ENCODE peak calls at places on chromosomes 6 and 20, in ten cellular contexts. One of them, this sample, is unnamed.

GRCh38 chr20:59165389-59165785 is 1.8 kb downstream of the ZNF831 start:
- DNase-seq in heart right ventricle: no peak
- DNase-seq in lower leg skin: no peak
- DNase-seq in lower lobe of right lung: no peak
- DNase-seq in bronchial epithelial cell: no peak
- DNase-seq in thoracic aorta: no peak
- DNase-seq in H1: no peak
- DNase-seq in testis: no peak
- DNase-seq in astrocyte: no peak
- DNase-seq in CD8-positive, alpha-beta T cell: no peak
- DNase-seq in this sample: no peak

GRCh38 chr6:106056738-106057390 is 29.3 kb upstream of the PRDM1 start:
- DNase-seq in heart right ventricle: no peak
- DNase-seq in CD8-positive, alpha-beta T cell: no peak
- DNase-seq in testis: no peak
- DNase-seq in astrocyte: no peak
- DNase-seq in lower lobe of right lung: no peak
- DNase-seq in lower leg skin: no peak
- DNase-seq in bronchial epithelial cell: peak; percentile 18
- DNase-seq in H1: no peak
- DNase-seq in thoracic aorta: no peak
- DNase-seq in this sample: no peak

GRCh38 chr6:119077643-119078448 is 618 bp downstream of the FAM184A start:
- DNase-seq in thoracic aorta: no peak
- DNase-seq in lower lobe of right lung: peak; percentile 67
- DNase-seq in astrocyte: no peak
- DNase-seq in CD8-positive, alpha-beta T cell: peak; percentile 27
- DNase-seq in testis: peak; percentile 60
- DNase-seq in H1: peak; percentile 9
- DNase-seq in bronchial epithelial cell: peak; percentile 58
- DNase-seq in lower leg skin: peak; percentile 87
- DNase-seq in heart right ventricle: peak; percentile 11
- DNase-seq in this sample: no peak

GRCh38 chr20:10412591-10413408 is 21.2 kb downstream of the MKKS start:
- DNase-seq in thoracic aorta: no peak
- DNase-seq in lower lobe of right lung: no peak
- DNase-seq in bronchial epithelial cell: no peak
- DNase-seq in astrocyte: peak; percentile 10
- DNase-seq in testis: no peak
- DNase-seq in CD8-positive, alpha-beta T cell: no peak
- DNase-seq in lower leg skin: no peak
- DNase-seq in heart right ventricle: no peak
- DNase-seq in H1: no peak
- DNase-seq in this sample: no peak

GRCh38 chr20:23289724-23290395 is 60.7 kb upstream of the NXT1 start:
- DNase-seq in thoracic aorta: no peak
- DNase-seq in lower lobe of right lung: no peak
- DNase-seq in lower leg skin: peak; percentile 25
- DNase-seq in astrocyte: no peak
- DNase-seq in bronchial epithelial cell: no peak
- DNase-seq in H1: no peak
- DNase-seq in CD8-positive, alpha-beta T cell: no peak
- DNase-seq in heart right ventricle: no peak
- DNase-seq in testis: no peak
- DNase-seq in this sample: no peak

GRCh38 chr6:102501615-102502014 is 1108.1 kb downstream of the GRIK2 start:
- DNase-seq in astrocyte: no peak
- DNase-seq in CD8-positive, alpha-beta T cell: no peak
- DNase-seq in heart right ventricle: no peak
- DNase-seq in H1: no peak
- DNase-seq in testis: no peak
- DNase-seq in lower lobe of right lung: no peak
- DNase-seq in bronchial epithelial cell: no peak
- DNase-seq in thoracic aorta: no peak
- DNase-seq in lower leg skin: no peak
- DNase-seq in this sample: no peak

GRCh38 chr6:45419574-45420082 is 41.9 kb upstream of the SUPT3H start:
- DNase-seq in bronchial epithelial cell: peak; percentile 56
- DNase-seq in H1: no peak
- DNase-seq in thoracic aorta: no peak
- DNase-seq in lower leg skin: peak; percentile 87
- DNase-seq in testis: peak; percentile 70
- DNase-seq in CD8-positive, alpha-beta T cell: peak; percentile 41
- DNase-seq in astrocyte: peak; percentile 43
- DNase-seq in lower lobe of right lung: peak; percentile 83
- DNase-seq in heart right ventricle: peak; percentile 40
- DNase-seq in this sample: no peak

GRCh38 chr6:89644864-89645263 is 6.3 kb upstream of the LYRM2 start:
- DNase-seq in bronchial epithelial cell: peak; percentile 37
- DNase-seq in astrocyte: no peak
- DNase-seq in lower leg skin: no peak
- DNase-seq in thoracic aorta: no peak
- DNase-seq in lower lobe of right lung: no peak
- DNase-seq in CD8-positive, alpha-beta T cell: no peak
- DNase-seq in testis: no peak
- DNase-seq in heart right ventricle: no peak
- DNase-seq in H1: no peak
- DNase-seq in this sample: no peak

GRCh38 chr20:3923818-3924217 is 34.6 kb downstream of the PANK2 start:
- DNase-seq in thoracic aorta: no peak
- DNase-seq in testis: no peak
- DNase-seq in CD8-positive, alpha-beta T cell: no peak
- DNase-seq in astrocyte: peak; percentile 52
- DNase-seq in H1: no peak
- DNase-seq in lower lobe of right lung: peak; percentile 18
- DNase-seq in lower leg skin: no peak
- DNase-seq in bronchial epithelial cell: peak; percentile 28
- DNase-seq in heart right ventricle: no peak
- DNase-seq in this sample: no peak

GRCh38 chr6:57262901-57263694 is 41.0 kb upstream of the RAB23 start:
- DNase-seq in lower lobe of right lung: no peak
- DNase-seq in CD8-positive, alpha-beta T cell: no peak
- DNase-seq in thoracic aorta: no peak
- DNase-seq in bronchial epithelial cell: peak; percentile 49
- DNase-seq in astrocyte: peak; percentile 99
- DNase-seq in lower leg skin: no peak
- DNase-seq in heart right ventricle: no peak
- DNase-seq in testis: no peak
- DNase-seq in H1: no peak
- DNase-seq in this sample: peak; percentile 49

GRCh38 chr6:155630085-155630484 is 174.4 kb upstream of the NOX3 start:
- DNase-seq in astrocyte: no peak
- DNase-seq in testis: no peak
- DNase-seq in lower leg skin: no peak
- DNase-seq in CD8-positive, alpha-beta T cell: no peak
- DNase-seq in H1: no peak
- DNase-seq in thoracic aorta: no peak
- DNase-seq in bronchial epithelial cell: no peak
- DNase-seq in lower lobe of right lung: no peak
- DNase-seq in heart right ventricle: no peak
- DNase-seq in this sample: no peak

GRCh38 chr6:51777631-51778030 is 309.8 kb downstream of the PKHD1 start:
- DNase-seq in thoracic aorta: no peak
- DNase-seq in astrocyte: no peak
- DNase-seq in heart right ventricle: no peak
- DNase-seq in lower lobe of right lung: no peak
- DNase-seq in bronchial epithelial cell: no peak
- DNase-seq in CD8-positive, alpha-beta T cell: no peak
- DNase-seq in testis: no peak
- DNase-seq in H1: no peak
- DNase-seq in lower leg skin: no peak
- DNase-seq in this sample: no peak

GRCh38 chr6:12265795-12266194 is 24.4 kb upstream of the EDN1 start:
- DNase-seq in H1: no peak
- DNase-seq in heart right ventricle: no peak
- DNase-seq in CD8-positive, alpha-beta T cell: no peak
- DNase-seq in lower lobe of right lung: no peak
- DNase-seq in thoracic aorta: no peak
- DNase-seq in astrocyte: peak; percentile 74
- DNase-seq in lower leg skin: no peak
- DNase-seq in testis: no peak
- DNase-seq in bronchial epithelial cell: peak; percentile 90
- DNase-seq in this sample: no peak

GRCh38 chr20:9515761-9516657 is 1.6 kb downstream of the LAMP5 start:
- DNase-seq in heart right ventricle: peak; percentile 29
- DNase-seq in bronchial epithelial cell: peak; percentile 8
- DNase-seq in H1: no peak
- DNase-seq in thoracic aorta: no peak
- DNase-seq in lower leg skin: no peak
- DNase-seq in lower lobe of right lung: peak; percentile 67
- DNase-seq in astrocyte: no peak
- DNase-seq in testis: no peak
- DNase-seq in CD8-positive, alpha-beta T cell: no peak
- DNase-seq in this sample: no peak

GRCh38 chr6:162343902-162344226 is 383.7 kb downstream of the PRKN start:
- DNase-seq in testis: no peak
- DNase-seq in H1: no peak
- DNase-seq in astrocyte: peak; percentile 40
- DNase-seq in thoracic aorta: no peak
- DNase-seq in lower leg skin: no peak
- DNase-seq in lower lobe of right lung: no peak
- DNase-seq in bronchial epithelial cell: no peak
- DNase-seq in CD8-positive, alpha-beta T cell: no peak
- DNase-seq in heart right ventricle: no peak
- DNase-seq in this sample: no peak

GRCh38 chr20:10590950-10591349 is 82.8 kb downstream of the JAG1 start:
- DNase-seq in bronchial epithelial cell: peak; percentile 78
- DNase-seq in thoracic aorta: no peak
- DNase-seq in CD8-positive, alpha-beta T cell: no peak
- DNase-seq in testis: no peak
- DNase-seq in lower lobe of right lung: no peak
- DNase-seq in heart right ventricle: no peak
- DNase-seq in lower leg skin: no peak
- DNase-seq in H1: no peak
- DNase-seq in astrocyte: no peak
- DNase-seq in this sample: no peak

DNA sequence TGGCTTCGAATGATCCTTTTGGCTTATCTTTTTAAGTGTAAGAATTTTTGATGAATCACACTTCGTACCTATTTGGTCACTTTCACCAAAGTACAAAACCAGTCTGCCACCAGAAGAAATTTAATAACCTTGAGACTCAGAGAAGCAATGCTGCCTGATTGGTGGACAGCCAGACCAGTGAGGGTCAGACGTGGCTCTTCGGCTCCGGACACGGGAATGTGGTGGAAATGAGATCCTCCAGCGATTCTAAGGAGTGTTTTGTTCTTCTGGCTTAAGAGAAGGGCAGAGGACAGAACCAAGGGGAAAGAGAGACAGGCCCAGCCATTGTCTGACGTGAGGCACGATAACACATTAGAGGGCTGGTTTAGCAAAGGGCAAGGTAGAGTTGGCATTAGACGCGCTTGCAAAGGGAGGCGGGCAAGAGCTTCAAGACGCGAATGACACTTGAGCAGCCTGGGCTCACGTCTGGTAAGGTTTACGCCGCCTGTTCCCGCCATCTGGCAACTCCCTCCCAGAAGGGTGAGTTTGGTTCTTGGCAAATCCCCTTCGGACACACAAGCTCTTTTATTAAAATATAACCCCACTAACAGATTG is 49.9 kb upstream of the EZR start:
- DNase-seq in lower leg skin: peak; percentile 0
- DNase-seq in CD8-positive, alpha-beta T cell: no peak
- DNase-seq in testis: no peak
- DNase-seq in heart right ventricle: no peak
- DNase-seq in lower lobe of right lung: no peak
- DNase-seq in H1: no peak
- DNase-seq in bronchial epithelial cell: peak; percentile 75
- DNase-seq in astrocyte: peak; percentile 82
- DNase-seq in thoracic aorta: no peak
- DNase-seq in this sample: no peak
- H3K4me3 ChIP-seq in lower leg skin: no peak overlapping the region
- H3K4me3 ChIP-seq in CD8-positive, alpha-beta T cell: peak overlapping the region; percentile 25
- H3K4me3 ChIP-seq in testis: peak overlapping the region; percentile 65
- H3K4me3 ChIP-seq in heart right ventricle: peak overlapping the region; percentile 53
- H3K4me3 ChIP-seq in lower lobe of right lung: peak overlapping the region; percentile 48
- H3K4me3 ChIP-seq in H1: peak overlapping the region; percentile 31
- H3K4me3 ChIP-seq in bronchial epithelial cell: peak overlapping the region; percentile 34
- H3K4me3 ChIP-seq in astrocyte: peak overlapping the region; percentile 50
- H3K4me3 ChIP-seq in thoracic aorta: peak overlapping the region; percentile 76
- H3K4me3 ChIP-seq in this sample: peak overlapping the region; percentile 39

DNA sequence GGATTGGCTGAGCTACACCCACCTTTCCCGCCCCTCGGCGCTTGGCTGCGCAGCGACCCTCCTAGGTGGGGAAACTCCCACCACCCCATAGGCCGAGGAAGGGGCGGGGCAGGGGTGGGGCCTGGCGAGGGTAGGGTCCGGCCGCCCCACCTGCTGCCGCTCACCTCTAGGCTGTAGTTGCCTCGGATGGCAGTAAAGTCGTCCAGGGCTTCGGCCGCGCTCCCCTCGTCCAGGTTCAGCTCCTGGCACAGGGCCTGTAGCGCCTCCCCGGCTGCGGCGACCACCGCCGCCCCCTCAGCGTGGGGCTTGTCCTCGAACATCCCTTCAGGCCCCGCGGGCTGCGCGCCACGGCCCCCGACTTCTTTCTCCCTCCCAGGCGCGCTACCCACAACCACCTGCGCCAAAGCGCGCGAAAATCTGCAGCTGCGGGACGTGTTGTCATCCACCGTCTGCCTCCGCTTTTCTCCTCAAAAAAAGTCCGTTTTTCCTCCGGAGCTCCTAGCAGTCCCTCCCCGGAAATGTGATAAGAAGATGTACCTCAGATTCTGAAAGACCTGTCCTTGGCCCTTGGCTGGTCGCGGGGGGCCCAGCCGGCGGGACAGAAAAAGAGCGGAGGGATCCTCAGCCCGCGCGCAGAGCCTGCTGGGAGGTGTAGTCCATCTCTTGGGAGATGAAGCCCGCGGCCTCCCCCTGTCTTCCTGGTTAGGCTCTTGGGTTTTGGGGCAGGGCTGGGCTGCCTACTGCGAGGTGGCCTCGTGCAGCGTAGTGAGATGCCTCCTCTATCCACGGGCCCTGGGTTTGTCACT is at the start of gene RBL1:
- DNase-seq in astrocyte: peak; percentile 77
- DNase-seq in bronchial epithelial cell: peak; percentile 52
- DNase-seq in H1: peak; percentile 79
- DNase-seq in lower leg skin: peak; percentile 94
- DNase-seq in testis: peak; percentile 91
- DNase-seq in heart right ventricle: peak; percentile 85
- DNase-seq in thoracic aorta: peak; percentile 25
- DNase-seq in CD8-positive, alpha-beta T cell: peak; percentile 80
- DNase-seq in lower lobe of right lung: peak; percentile 89
- DNase-seq in this sample: peak; percentile 31
- TF ChIP-seq CTCF in astrocyte: no peak
- TF ChIP-seq CTCF in bronchial epithelial cell: peak; percentile 48
- TF ChIP-seq CTCF in H1: peak; percentile 41
- TF ChIP-seq CTCF in lower leg skin: no peak
- TF ChIP-seq CTCF in testis: peak; percentile 31
- TF ChIP-seq CTCF in heart right ventricle: no peak
- TF ChIP-seq CTCF in thoracic aorta: no peak
- TF ChIP-seq CTCF in CD8-positive, alpha-beta T cell: no peak
- TF ChIP-seq CTCF in lower lobe of right lung: peak; percentile 31
- TF ChIP-seq CTCF in this sample: peak; percentile 44

GRCh38 chr6:144612811-144613210 is 327.7 kb downstream of the UTRN start:
- DNase-seq in astrocyte: no peak
- DNase-seq in CD8-positive, alpha-beta T cell: no peak
- DNase-seq in H1: no peak
- DNase-seq in thoracic aorta: no peak
- DNase-seq in heart right ventricle: no peak
- DNase-seq in bronchial epithelial cell: no peak
- DNase-seq in lower leg skin: no peak
- DNase-seq in testis: no peak
- DNase-seq in lower lobe of right lung: no peak
- DNase-seq in this sample: no peak
- H3K4me3 ChIP-seq in astrocyte: no peak overlapping the region
- H3K4me3 ChIP-seq in CD8-positive, alpha-beta T cell: no peak overlapping the region
- H3K4me3 ChIP-seq in H1: no peak overlapping the region
- H3K4me3 ChIP-seq in thoracic aorta: no peak overlapping the region
- H3K4me3 ChIP-seq in heart right ventricle: no peak overlapping the region
- H3K4me3 ChIP-seq in bronchial epithelial cell: no peak overlapping the region
- H3K4me3 ChIP-seq in lower leg skin: no peak overlapping the region
- H3K4me3 ChIP-seq in testis: no peak overlapping the region
- H3K4me3 ChIP-seq in lower lobe of right lung: no peak overlapping the region
- H3K4me3 ChIP-seq in this sample: no peak overlapping the region

GRCh38 chr20:661474-662288 is 8.7 kb upstream of the SRXN1 start:
- DNase-seq in astrocyte: no peak
- DNase-seq in CD8-positive, alpha-beta T cell: no peak
- DNase-seq in lower lobe of right lung: no peak
- DNase-seq in bronchial epithelial cell: peak; percentile 25
- DNase-seq in H1: no peak
- DNase-seq in heart right ventricle: no peak
- DNase-seq in thoracic aorta: no peak
- DNase-seq in lower leg skin: no peak
- DNase-seq in testis: no peak
- DNase-seq in this sample: no peak
- TF ChIP-seq CTCF in astrocyte: no peak
- TF ChIP-seq CTCF in CD8-positive, alpha-beta T cell: no peak
- TF ChIP-seq CTCF in lower lobe of right lung: no peak
- TF ChIP-seq CTCF in bronchial epithelial cell: peak; percentile 7
- TF ChIP-seq CTCF in H1: no peak
- TF ChIP-seq CTCF in heart right ventricle: no peak
- TF ChIP-seq CTCF in thoracic aorta: no peak
- TF ChIP-seq CTCF in lower leg skin: no peak
- TF ChIP-seq CTCF in testis: no peak
- TF ChIP-seq CTCF in this sample: no peak

This sample was measured in HFF-Myc.